ENCODE peak calls at places on chromosome 2, in ten cellular contexts. I is GM12865; V is KG1; M is dermis microvascular lymphatic vessel endothelial cell; T is T-helper 2 cell; X is non-pigmented ciliary epithelial cell; F is activated CD8-positive, alpha-beta memory T cell treated with anti-CD3 and anti-CD28 coated beads, Interleukin-2, amount 10 ng/mL, durations not matched to agents 7 days and 5 days; W is Kasumi-1; H is caudate nucleus; Z is AG04449. J is an unnamed sample.

GRCh38 chr2:7427293-7428060 is 510.3 kb downstream of the RNF144A start:
- DNase-seq in I (peak; percentile 76), W (peak; percentile 68), X (peak; percentile 8), T (no peak), F (no peak), H (no peak), Z (no peak), V (peak; percentile 36), M (peak; percentile 60), J (peak; percentile 11)

GRCh38 chr2:79638410-79638809 is 125.6 kb downstream of the CTNNA2 start:
- DNase-seq in F (no peak), V (no peak), X (no peak), Z (no peak), M (no peak), I (no peak), H (no peak), T (no peak), W (no peak), J (no peak)

GRCh38 chr2:15932394-15933183 is 7.8 kb upstream of the MYCN start:
- DNase-seq in V (no peak), Z (no peak), H (no peak), M (no peak), W (no peak), T (no peak), F (no peak), X (no peak), I (no peak), J (no peak)

GRCh38 chr2:105403785-105404698 is 5.2 kb upstream of the FHL2 start:
- DNase-seq in V (no peak), F (no peak), I (no peak), W (peak; percentile 19), X (peak; percentile 93), Z (peak; percentile 94), M (peak; percentile 80), H (no peak), T (no peak), J (peak; percentile 80)

GRCh38 chr2:7127687-7128086 is 210.5 kb downstream of the RNF144A start:
- DNase-seq in T (no peak), H (no peak), I (no peak), M (no peak), Z (no peak), V (no peak), X (no peak), W (no peak), F (no peak), J (no peak)

GRCh38 chr2:76281176-76281841 is 570.6 kb upstream of the GCFC2 start:
- DNase-seq in V (no peak), F (no peak), I (no peak), M (no peak), W (no peak), T (no peak), H (no peak), Z (no peak), X (no peak), J (no peak)

GRCh38 chr2:236806133-236806532 is 236.5 kb downstream of the ACKR3 start:
- DNase-seq in M (no peak), X (no peak), T (no peak), V (no peak), Z (no peak), F (no peak), I (no peak), H (no peak), W (no peak), J (no peak)

GRCh38 chr2:118989481-118989880 is 47.5 kb downstream of the MARCO start:
- DNase-seq in F (no peak), T (no peak), H (no peak), V (no peak), M (no peak), X (no peak), W (no peak), Z (no peak), I (peak; percentile 48), J (no peak)

GRCh38 chr2:215931256-215931903 is 82.0 kb downstream of the MREG start:
- DNase-seq in V (no peak), M (peak; percentile 80), X (no peak), T (peak; percentile 9), W (peak; percentile 42), I (peak; percentile 79), F (peak; percentile 72), Z (no peak), H (peak; percentile 29), J (peak; percentile 32)

GRCh38 chr2:45922577-45922988 is 271.1 kb downstream of the PRKCE start:
- DNase-seq in T (no peak), V (no peak), M (no peak), X (no peak), I (no peak), Z (no peak), F (no peak), H (no peak), W (no peak), J (no peak)

GRCh38 chr2:228938629-228939028 is 332.5 kb downstream of the PID1 start:
- DNase-seq in Z (no peak), V (no peak), F (no peak), H (no peak), X (no peak), W (no peak), T (no peak), M (no peak), I (no peak), J (peak; percentile 7)

GRCh38 chr2:59301466-59302402 is 1060.6 kb upstream of the FANCL start:
- DNase-seq in V (peak; percentile 31), M (peak; percentile 23), F (no peak), Z (peak; percentile 31), I (peak; percentile 45), T (no peak), W (peak; percentile 86), X (peak; percentile 63), H (peak; percentile 19), J (peak; percentile 51)

GRCh38 chr2:42331569-42332284 is 29.3 kb downstream of the COX7A2L start:
- DNase-seq in I (no peak), X (no peak), T (no peak), M (no peak), Z (no peak), F (no peak), V (no peak), W (no peak), H (no peak), J (peak; percentile 40)

GRCh38 chr2:158142568-158143332 is 41.1 kb downstream of the UPP2 start:
- DNase-seq in X (peak; percentile 36), V (no peak), F (no peak), Z (no peak), H (no peak), M (no peak), W (peak; percentile 96), I (peak; percentile 9), T (no peak), J (no peak)

GRCh38 chr2:10344105-10345066 is 41.7 kb downstream of the HPCAL1 start:
- DNase-seq in I (no peak), M (no peak), Z (no peak), W (peak; percentile 26), T (no peak), H (no peak), X (no peak), V (no peak), F (no peak), J (no peak)

GRCh38 chr2:38376346-38376682 is 759 bp downstream of the ATL2 start:
- DNase-seq in V (peak; percentile 48), I (peak; percentile 76), X (no peak), M (peak; percentile 85), T (peak; percentile 26), H (peak; percentile 62), Z (no peak), W (peak; percentile 89), F (peak; percentile 74), J (no peak)

GRCh38 chr2:24365051-24365450 is 4.7 kb upstream of the ITSN2 start:
- DNase-seq in M (peak; percentile 96), W (no peak), T (no peak), V (no peak), I (peak; percentile 88), X (no peak), F (no peak), Z (no peak), H (no peak), J (no peak)

GRCh38 chr2:206230060-206230890 is 44.2 kb upstream of the ZDBF2 start:
- DNase-seq in Z (no peak), W (no peak), I (no peak), M (no peak), F (no peak), T (no peak), H (no peak), V (no peak), X (no peak), J (no peak)

GRCh38 chr2:67782443-67782842 is 280.4 kb downstream of the C1D start:
- DNase-seq in M (no peak), Z (no peak), F (no peak), W (no peak), X (no peak), H (no peak), V (no peak), T (no peak), I (no peak), J (peak; percentile 33)

GRCh38 chr2:26462511-26463251 is 15.2 kb downstream of the OTOF start:
- DNase-seq in H (peak; percentile 13), F (no peak), V (no peak), T (no peak), Z (no peak), X (peak; percentile 19), M (peak; percentile 63), W (peak; percentile 32), I (no peak), J (peak; percentile 63)

GRCh38 chr2:41004700-41005099 is 552.8 kb upstream of the SLC8A1 start:
- DNase-seq in M (no peak), I (no peak), F (no peak), H (no peak), T (no peak), Z (no peak), W (no peak), X (no peak), V (no peak), J (no peak)

GRCh38 chr2:54925022-54925421 is 125.2 kb downstream of the RTN4 start:
- DNase-seq in H (no peak), V (no peak), F (no peak), M (no peak), T (no peak), X (no peak), I (no peak), Z (no peak), W (no peak), J (no peak)

GRCh38 chr2:43898134-43898957 is 59.6 kb downstream of the ABCG8 start:
- DNase-seq in F (no peak), T (no peak), M (no peak), W (no peak), I (no peak), H (no peak), V (no peak), Z (no peak), X (no peak), J (no peak)

GRCh38 chr2:207239222-207239674 is 73.5 kb upstream of the KLF7 start:
- DNase-seq in F (no peak), I (no peak), V (peak; percentile 93), M (peak; percentile 81), W (peak; percentile 81), Z (peak; percentile 100), X (peak; percentile 100), T (peak; percentile 5), H (no peak), J (peak; percentile 100)

GRCh38 chr2:10252202-10252601 is 50.5 kb upstream of the HPCAL1 start:
- DNase-seq in V (no peak), X (no peak), T (no peak), I (no peak), W (no peak), M (no peak), Z (no peak), H (no peak), F (no peak), J (no peak)

GRCh38 chr2:29606105-29606871 is 315.1 kb downstream of the ALK start:
- DNase-seq in H (no peak), V (no peak), I (no peak), F (no peak), X (peak; percentile 81), W (peak; percentile 53), T (no peak), M (peak; percentile 9), Z (peak; percentile 61), J (peak; percentile 71)

GRCh38 chr2:5932556-5933469 is 240.6 kb downstream of the SOX11 start:
- DNase-seq in X (no peak), W (no peak), F (no peak), I (no peak), H (peak; percentile 83), V (no peak), M (no peak), Z (no peak), T (no peak), J (no peak)

GRCh38 chr2:127061377-127062273 is 45.3 kb downstream of the BIN1 start:
- DNase-seq in X (no peak), I (no peak), W (peak; percentile 61), V (no peak), T (no peak), M (peak; percentile 95), Z (no peak), H (no peak), F (no peak), J (no peak)